ENCODE peak calls at places on chromosomes 1 and 21, in six cellular contexts. S is type B pancreatic cell, Q is nephron progenitor cell, L is cardiac fibroblast, K is SK-N-SH, Z is breast epithelium. F is an unnamed sample.
A peak's percentile ranks its signal among the peaks of the same experiment; 100 is the strongest.

GRCh38 chr1:175072131-175072941 is 4.7 kb downstream of the TNN start:
- DNase-seq in Q (peak; percentile 11), S (no peak), L (peak; percentile 38), K (no peak), Z (no peak), F (peak; percentile 59)

GRCh38 chr1:174818951-174819350 is 180.8 kb upstream of the CACYBP start:
- DNase-seq in K (no peak), L (no peak), S (no peak), Z (no peak), Q (no peak), F (no peak)

GRCh38 chr1:32208891-32209309 is at the start of gene DCDC2B:
- DNase-seq in K (peak; percentile 43), Z (peak; percentile 83), L (peak; percentile 60), Q (no peak), S (no peak), F (no peak)

GRCh38 chr1:167518331-167518700 is at the start of gene CD247:
- DNase-seq in Q (no peak), K (no peak), Z (no peak), L (no peak), S (no peak), F (no peak)

GRCh38 chr1:56535949-56536348 is 43.4 kb downstream of the PLPP3 start:
- DNase-seq in Z (no peak), K (no peak), S (no peak), Q (no peak), L (no peak), F (no peak)

GRCh38 chr1:52706941-52707926 is 9.1 kb upstream of the COA7 start:
- DNase-seq in S (no peak), K (no peak), Z (no peak), Q (no peak), L (no peak), F (no peak)

GRCh38 chr1:150484431-150484830 is 2.8 kb upstream of the TARS2 start:
- DNase-seq in S (no peak), Z (no peak), L (no peak), K (no peak), Q (no peak), F (no peak)

GRCh38 chr1:94339229-94339927 is 78.8 kb upstream of the ABCD3 start:
- DNase-seq in L (no peak), K (no peak), S (no peak), Q (no peak), Z (no peak), F (no peak)

GRCh38 chr1:70896224-70896623 is 151.4 kb downstream of the PTGER3 start:
- DNase-seq in Z (no peak), L (no peak), Q (no peak), K (no peak), S (no peak), F (no peak)

GRCh38 chr1:151680812-151681211 is 35.8 kb downstream of the CELF3 start:
- DNase-seq in L (peak; percentile 76), Q (no peak), S (no peak), Z (no peak), K (no peak), F (no peak)

GRCh38 chr1:21249940-21250493 is 40.2 kb downstream of the ECE1 start:
- DNase-seq in S (no peak), Q (no peak), K (no peak), Z (no peak), L (no peak), F (no peak)

GRCh38 chr21:44834231-44834950 is 16.5 kb upstream of the SUMO3 start:
- DNase-seq in S (no peak), L (no peak), K (no peak), Z (peak; percentile 41), Q (no peak), F (no peak)

GRCh38 chr1:192878249-192878648 is 69.4 kb downstream of the RGS2 start:
- DNase-seq in Z (no peak), Q (no peak), L (peak; percentile 88), S (no peak), K (no peak), F (no peak)

GRCh38 chr1:47024138-47024856 is 828 bp downstream of the CYP4X1 start:
- DNase-seq in L (peak; percentile 62), K (no peak), S (no peak), Q (no peak), Z (no peak), F (no peak)

GRCh38 chr1:41400235-41400634 is 39.0 kb downstream of the FOXO6 start:
- DNase-seq in S (no peak), Q (no peak), K (no peak), L (no peak), Z (no peak), F (no peak)

GRCh38 chr1:78009836-78010235 is 5.1 kb downstream of the DNAJB4 start:
- DNase-seq in K (no peak), L (no peak), Q (no peak), Z (no peak), S (no peak), F (no peak)

GRCh38 chr1:65233757-65234156 is 75.6 kb upstream of the DNAJC6 start:
- DNase-seq in K (no peak), Z (no peak), S (no peak), Q (no peak), L (no peak), F (no peak)

GRCh38 chr1:9275567-9276034 is 17.1 kb upstream of the SPSB1 start:
- DNase-seq in S (no peak), Q (no peak), Z (no peak), K (no peak), L (peak; percentile 83), F (no peak)

GRCh38 chr1:218112862-218113261 is 172.2 kb upstream of the RRP15 start:
- DNase-seq in K (no peak), L (no peak), Z (no peak), Q (no peak), S (no peak), F (no peak)

GRCh38 chr1:70039485-70039884 is 165.9 kb downstream of the LRRC40 start:
- DNase-seq in L (no peak), S (no peak), Z (no peak), Q (no peak), K (no peak), F (no peak)

GRCh38 chr1:150005606-150006005 is 4.9 kb downstream of the OTUD7B start:
- DNase-seq in L (no peak), K (no peak), Q (no peak), Z (no peak), S (no peak), F (no peak)

GRCh38 chr1:206739411-206740076 is 31.0 kb upstream of the IL19 start:
- DNase-seq in K (no peak), L (no peak), Q (no peak), S (no peak), Z (no peak), F (no peak)

GRCh38 chr1:11473635-11474034 is 5.3 kb upstream of the DISP3 start:
- DNase-seq in Q (peak; percentile 88), Z (no peak), L (peak; percentile 4), K (no peak), S (no peak), F (no peak)

GRCh38 chr21:45048968-45049367 is 25.4 kb upstream of the ADARB1 start:
- DNase-seq in Q (no peak), L (no peak), K (no peak), Z (no peak), S (no peak), F (no peak)

DNA sequence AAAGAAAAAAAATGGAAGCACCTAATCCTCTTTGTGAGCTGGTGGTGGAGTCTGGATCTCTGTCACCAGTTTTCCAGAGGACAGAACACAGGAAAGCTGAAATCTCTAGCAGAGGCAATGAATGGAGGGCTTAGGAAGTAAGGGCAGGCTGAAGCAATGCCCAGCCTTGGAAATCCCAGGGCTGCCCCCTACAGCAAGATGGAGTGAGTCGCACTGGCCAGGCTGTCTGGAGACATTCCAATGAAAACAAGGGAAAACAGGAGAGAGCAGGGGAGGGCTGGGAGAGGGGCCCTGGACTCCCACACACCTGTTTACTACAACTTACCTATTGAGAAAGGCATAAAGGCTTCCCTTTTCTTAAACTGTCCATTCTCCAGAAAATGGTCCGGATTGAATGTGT is 25.9 kb downstream of the CYP2J2 start:
- DNase-seq in K (peak; percentile 7), L (no peak), Z (no peak), Q (no peak), S (no peak), F (no peak)
- TF ChIP-seq CTCF in K (peak; percentile 18), L (no peak), Z (no peak), Q (no peak), S (no peak), F (no peak)

GRCh38 chr1:202011994-202012393 is 1.6 kb downstream of the ELF3 start:
- DNase-seq in K (no peak), L (no peak), Q (no peak), Z (no peak), S (no peak), F (no peak)

GRCh38 chr1:202007703-202008489 is 2.5 kb upstream of the ELF3 start:
- DNase-seq in L (peak; percentile 55), Z (peak; percentile 87), S (peak; percentile 83), K (no peak), Q (no peak), F (no peak)

GRCh38 chr1:202012544-202013478 is 2.4 kb downstream of the ELF3 start:
- DNase-seq in S (no peak), K (no peak), Z (no peak), Q (no peak), L (no peak), F (no peak)

GRCh38 chr1:202009326-202010031 is 908 bp upstream of the ELF3 start:
- DNase-seq in L (peak; percentile 85), Z (peak; percentile 81), Q (peak; percentile 79), S (peak; percentile 82), K (peak; percentile 90), F (peak; percentile 74)

GRCh38 chr1:202010042-202011015 is at the start of gene ELF3:
- DNase-seq in Z (peak; percentile 93), S (no peak), K (no peak), Q (peak; percentile 72), L (no peak), F (no peak)
- TF ChIP-seq CTCF in Z (no peak), S (no peak), K (no peak), Q (no peak), L (no peak), F (no peak)

GRCh38 chr1:202105571-202106339 is 17.0 kb upstream of the GPR37L1 start:
- DNase-seq in Z (no peak), S (no peak), L (peak; percentile 37), Q (peak; percentile 64), K (no peak), F (peak; percentile 46)

GRCh38 chr1:202104073-202104472 is 18.6 kb upstream of the GPR37L1 start:
- DNase-seq in Z (no peak), K (no peak), L (no peak), S (no peak), Q (no peak), F (no peak)

GRCh38 chr1:202106340-202107284 is 16.1 kb upstream of the GPR37L1 start:
- DNase-seq in L (no peak), Z (no peak), S (no peak), Q (no peak), K (no peak), F (no peak)

DNA sequence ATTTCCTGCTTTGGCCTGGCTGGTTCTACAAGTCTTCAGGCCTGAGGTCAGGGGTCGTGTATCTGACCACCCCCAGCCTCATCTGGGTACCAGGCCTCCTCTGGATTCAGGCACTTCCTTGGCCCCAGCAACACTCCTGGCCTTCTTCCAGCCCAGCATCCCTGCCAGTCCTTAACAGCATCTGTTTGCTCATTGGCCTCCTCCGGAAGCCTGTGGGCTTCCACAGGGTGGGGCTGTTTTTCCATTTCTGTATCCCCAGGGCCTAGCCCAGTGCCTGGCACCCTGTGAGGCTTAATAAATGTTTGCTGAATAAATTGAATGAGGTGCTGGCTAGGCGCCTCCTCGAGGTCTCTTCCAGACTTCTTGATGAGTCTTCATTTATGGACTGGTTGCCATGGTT is 21.5 kb upstream of the GPR37L1 start:
- DNase-seq in Z (no peak), L (peak; percentile 13), K (peak; percentile 55), Q (no peak), S (no peak), F (no peak)
- TF ChIP-seq CTCF in Z (no peak), L (no peak), K (no peak), Q (no peak), S (no peak), F (no peak)

GRCh38 chr1:165773324-165773965 is 4.8 kb upstream of the TMCO1 start:
- DNase-seq in Z (no peak), S (no peak), K (no peak), Q (no peak), L (peak; percentile 23), F (no peak)
- TF ChIP-seq CTCF in Z (no peak), S (no peak), K (no peak), Q (no peak), L (no peak), F (no peak)